ENCODE peak calls at places on chromosomes 5 and 9, in eight cellular contexts. One of them, this sample, is unnamed.

GRCh38 chr9:27712826-27713225 is 139.5 kb upstream of the C9orf72 start:
- DNase-seq in CD8-positive, alpha-beta T cell: no peak
- DNase-seq in esophagus muscularis mucosa: no peak
- DNase-seq in endothelial cell of umbilical vein: no peak
- DNase-seq in psoas muscle: no peak
- DNase-seq in epithelial cell of esophagus: no peak
- DNase-seq in mammary epithelial cell: no peak
- DNase-seq in A549: no peak
- DNase-seq in this sample: no peak

GRCh38 chr5:150059623-150060022 is 26.7 kb downstream of the CSF1R start:
- DNase-seq in endothelial cell of umbilical vein: no peak
- DNase-seq in epithelial cell of esophagus: no peak
- DNase-seq in esophagus muscularis mucosa: no peak
- DNase-seq in A549: no peak
- DNase-seq in psoas muscle: no peak
- DNase-seq in mammary epithelial cell: no peak
- DNase-seq in CD8-positive, alpha-beta T cell: no peak
- DNase-seq in this sample: no peak

GRCh38 chr5:7391688-7392400 is 4.1 kb upstream of the ADCY2 start:
- DNase-seq in CD8-positive, alpha-beta T cell: no peak
- DNase-seq in A549: no peak
- DNase-seq in psoas muscle: no peak
- DNase-seq in mammary epithelial cell: no peak
- DNase-seq in epithelial cell of esophagus: no peak
- DNase-seq in endothelial cell of umbilical vein: no peak
- DNase-seq in esophagus muscularis mucosa: peak
- DNase-seq in this sample: no peak

GRCh38 chr5:74085186-74085585 is 459.2 kb downstream of the ARHGEF28 start:
- DNase-seq in endothelial cell of umbilical vein: peak
- DNase-seq in epithelial cell of esophagus: no peak
- DNase-seq in psoas muscle: no peak
- DNase-seq in esophagus muscularis mucosa: peak
- DNase-seq in CD8-positive, alpha-beta T cell: no peak
- DNase-seq in A549: no peak
- DNase-seq in mammary epithelial cell: peak
- DNase-seq in this sample: no peak

GRCh38 chr9:32926901-32927300 is 74.5 kb downstream of the APTX start:
- DNase-seq in A549: no peak
- DNase-seq in epithelial cell of esophagus: no peak
- DNase-seq in endothelial cell of umbilical vein: peak
- DNase-seq in esophagus muscularis mucosa: no peak
- DNase-seq in mammary epithelial cell: no peak
- DNase-seq in CD8-positive, alpha-beta T cell: no peak
- DNase-seq in psoas muscle: no peak
- DNase-seq in this sample: peak

GRCh38 chr5:175797521-175798038 is 73.8 kb upstream of the CPLX2 start:
- DNase-seq in A549: peak
- DNase-seq in mammary epithelial cell: no peak
- DNase-seq in esophagus muscularis mucosa: no peak
- DNase-seq in endothelial cell of umbilical vein: no peak
- DNase-seq in CD8-positive, alpha-beta T cell: no peak
- DNase-seq in psoas muscle: no peak
- DNase-seq in epithelial cell of esophagus: no peak
- DNase-seq in this sample: no peak

GRCh38 chr5:1974501-1975405 is 92.0 kb upstream of the IRX4 start:
- DNase-seq in esophagus muscularis mucosa: peak
- DNase-seq in mammary epithelial cell: peak
- DNase-seq in A549: no peak
- DNase-seq in CD8-positive, alpha-beta T cell: no peak
- DNase-seq in epithelial cell of esophagus: peak
- DNase-seq in psoas muscle: no peak
- DNase-seq in endothelial cell of umbilical vein: no peak
- DNase-seq in this sample: no peak

GRCh38 chr9:92592537-92592936 is 56.7 kb upstream of the ECM2 start:
- DNase-seq in epithelial cell of esophagus: peak
- DNase-seq in endothelial cell of umbilical vein: no peak
- DNase-seq in A549: no peak
- DNase-seq in CD8-positive, alpha-beta T cell: no peak
- DNase-seq in mammary epithelial cell: peak
- DNase-seq in esophagus muscularis mucosa: no peak
- DNase-seq in psoas muscle: no peak
- DNase-seq in this sample: no peak

GRCh38 chr5:61228691-61229280 is 66.5 kb upstream of the SMIM15 start:
- DNase-seq in A549: no peak
- DNase-seq in mammary epithelial cell: peak
- DNase-seq in psoas muscle: no peak
- DNase-seq in epithelial cell of esophagus: peak
- DNase-seq in esophagus muscularis mucosa: no peak
- DNase-seq in CD8-positive, alpha-beta T cell: no peak
- DNase-seq in endothelial cell of umbilical vein: peak
- DNase-seq in this sample: peak

GRCh38 chr5:159894149-159894720 is 22.0 kb upstream of the ADRA1B start:
- DNase-seq in psoas muscle: no peak
- DNase-seq in esophagus muscularis mucosa: no peak
- DNase-seq in endothelial cell of umbilical vein: no peak
- DNase-seq in mammary epithelial cell: no peak
- DNase-seq in A549: no peak
- DNase-seq in CD8-positive, alpha-beta T cell: no peak
- DNase-seq in epithelial cell of esophagus: no peak
- DNase-seq in this sample: no peak

GRCh38 chr5:32315221-32316014 is 2.7 kb upstream of the MTMR12 start:
- DNase-seq in endothelial cell of umbilical vein: no peak
- DNase-seq in epithelial cell of esophagus: no peak
- DNase-seq in esophagus muscularis mucosa: peak
- DNase-seq in mammary epithelial cell: no peak
- DNase-seq in A549: no peak
- DNase-seq in psoas muscle: no peak
- DNase-seq in CD8-positive, alpha-beta T cell: no peak
- DNase-seq in this sample: no peak

GRCh38 chr5:74594172-74595040 is 46.1 kb downstream of the ENC1 start:
- DNase-seq in psoas muscle: no peak
- DNase-seq in esophagus muscularis mucosa: no peak
- DNase-seq in CD8-positive, alpha-beta T cell: no peak
- DNase-seq in mammary epithelial cell: no peak
- DNase-seq in epithelial cell of esophagus: no peak
- DNase-seq in A549: no peak
- DNase-seq in endothelial cell of umbilical vein: peak
- DNase-seq in this sample: peak

DNA sequence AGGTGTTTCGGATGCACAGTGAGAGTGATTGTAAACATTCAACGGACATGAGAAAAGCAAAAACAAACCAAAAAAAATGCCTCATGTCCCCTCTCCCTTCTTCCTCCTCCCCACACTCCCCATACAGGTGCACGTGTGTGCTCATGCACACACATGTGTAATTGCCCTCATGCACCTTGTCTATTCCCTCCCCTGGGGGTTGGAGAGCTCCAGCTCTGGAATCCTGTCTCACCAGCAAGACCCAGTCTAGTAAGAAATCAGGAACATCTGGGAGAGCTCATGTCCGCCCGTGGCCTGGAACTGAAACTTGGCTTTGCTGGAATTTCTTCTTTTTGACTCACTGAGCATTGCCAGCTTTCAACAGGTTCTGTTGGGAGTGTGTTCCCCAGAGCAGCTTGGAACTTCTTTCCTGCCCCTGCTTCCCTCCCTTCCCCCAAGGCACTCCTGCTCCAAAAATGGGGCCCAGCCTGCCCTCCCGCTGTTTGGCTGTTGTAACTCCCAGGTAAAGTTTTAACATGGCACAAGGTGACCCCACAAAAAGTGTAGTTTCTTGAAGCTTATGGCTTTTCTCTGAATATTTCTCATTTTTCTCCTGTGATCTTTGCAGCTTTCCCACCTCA is 190.1 kb downstream of the NR3C1 start:
- DNase-seq in mammary epithelial cell: no peak
- DNase-seq in esophagus muscularis mucosa: no peak
- DNase-seq in psoas muscle: no peak
- DNase-seq in A549: no peak
- DNase-seq in endothelial cell of umbilical vein: no peak
- DNase-seq in epithelial cell of esophagus: peak
- DNase-seq in CD8-positive, alpha-beta T cell: no peak
- DNase-seq in this sample: peak
- TF ChIP-seq CTCF in mammary epithelial cell: no peak
- TF ChIP-seq CTCF in esophagus muscularis mucosa: no peak
- TF ChIP-seq CTCF in psoas muscle: no peak
- TF ChIP-seq CTCF in A549: no peak
- TF ChIP-seq CTCF in endothelial cell of umbilical vein: no peak
- TF ChIP-seq CTCF in epithelial cell of esophagus: no peak
- TF ChIP-seq CTCF in CD8-positive, alpha-beta T cell: no peak
- TF ChIP-seq CTCF in this sample: no peak

GRCh38 chr5:140547508-140548299 is at the start of gene EIF4EBP3:
- DNase-seq in A549: peak
- DNase-seq in CD8-positive, alpha-beta T cell: peak
- DNase-seq in epithelial cell of esophagus: peak
- DNase-seq in esophagus muscularis mucosa: peak
- DNase-seq in psoas muscle: peak
- DNase-seq in endothelial cell of umbilical vein: peak
- DNase-seq in mammary epithelial cell: peak
- DNase-seq in this sample: peak

GRCh38 chr5:140550147-140551079 is 3.0 kb downstream of the EIF4EBP3 start:
- DNase-seq in psoas muscle: no peak
- DNase-seq in A549: no peak
- DNase-seq in CD8-positive, alpha-beta T cell: no peak
- DNase-seq in endothelial cell of umbilical vein: no peak
- DNase-seq in esophagus muscularis mucosa: no peak
- DNase-seq in mammary epithelial cell: no peak
- DNase-seq in epithelial cell of esophagus: no peak
- DNase-seq in this sample: no peak

GRCh38 chr5:140549237-140550144 is 2.0 kb downstream of the EIF4EBP3 start:
- DNase-seq in epithelial cell of esophagus: peak
- DNase-seq in endothelial cell of umbilical vein: peak
- DNase-seq in A549: no peak
- DNase-seq in mammary epithelial cell: no peak
- DNase-seq in esophagus muscularis mucosa: peak
- DNase-seq in psoas muscle: peak
- DNase-seq in CD8-positive, alpha-beta T cell: no peak
- DNase-seq in this sample: peak

GRCh38 chr5:140548300-140548688 is 832 bp downstream of the EIF4EBP3 start:
- DNase-seq in mammary epithelial cell: no peak
- DNase-seq in A549: no peak
- DNase-seq in CD8-positive, alpha-beta T cell: no peak
- DNase-seq in psoas muscle: no peak
- DNase-seq in endothelial cell of umbilical vein: no peak
- DNase-seq in epithelial cell of esophagus: no peak
- DNase-seq in esophagus muscularis mucosa: no peak
- DNase-seq in this sample: no peak

GRCh38 chr5:140548791-140549190 is 1.3 kb downstream of the EIF4EBP3 start:
- DNase-seq in epithelial cell of esophagus: no peak
- DNase-seq in CD8-positive, alpha-beta T cell: no peak
- DNase-seq in esophagus muscularis mucosa: peak
- DNase-seq in psoas muscle: no peak
- DNase-seq in endothelial cell of umbilical vein: no peak
- DNase-seq in A549: no peak
- DNase-seq in mammary epithelial cell: no peak
- DNase-seq in this sample: no peak
- H3K4me3 ChIP-seq in epithelial cell of esophagus: no peak
- H3K4me3 ChIP-seq in CD8-positive, alpha-beta T cell: no peak
- H3K4me3 ChIP-seq in esophagus muscularis mucosa: peak
- H3K4me3 ChIP-seq in psoas muscle: peak
- H3K4me3 ChIP-seq in endothelial cell of umbilical vein: no peak
- H3K4me3 ChIP-seq in A549: no peak
- H3K4me3 ChIP-seq in mammary epithelial cell: no peak
- H3K4me3 ChIP-seq in this sample: no peak

GRCh38 chr5:172858990-172859811 is 25.1 kb downstream of the ERGIC1 start:
- DNase-seq in CD8-positive, alpha-beta T cell: no peak
- DNase-seq in psoas muscle: peak
- DNase-seq in endothelial cell of umbilical vein: peak
- DNase-seq in esophagus muscularis mucosa: no peak
- DNase-seq in epithelial cell of esophagus: no peak
- DNase-seq in mammary epithelial cell: no peak
- DNase-seq in A549: peak
- DNase-seq in this sample: peak
- TF ChIP-seq CTCF in CD8-positive, alpha-beta T cell: no peak
- TF ChIP-seq CTCF in psoas muscle: no peak
- TF ChIP-seq CTCF in endothelial cell of umbilical vein: no peak
- TF ChIP-seq CTCF in esophagus muscularis mucosa: no peak
- TF ChIP-seq CTCF in epithelial cell of esophagus: no peak
- TF ChIP-seq CTCF in mammary epithelial cell: no peak
- TF ChIP-seq CTCF in A549: no peak
- TF ChIP-seq CTCF in this sample: no peak

GRCh38 chr9:76591256-76591950 is 132.4 kb downstream of the GCNT1 start:
- DNase-seq in psoas muscle: no peak
- DNase-seq in CD8-positive, alpha-beta T cell: no peak
- DNase-seq in A549: no peak
- DNase-seq in esophagus muscularis mucosa: no peak
- DNase-seq in endothelial cell of umbilical vein: no peak
- DNase-seq in epithelial cell of esophagus: no peak
- DNase-seq in mammary epithelial cell: no peak
- DNase-seq in this sample: peak

GRCh38 chr9:76595645-76596044 is 136.7 kb downstream of the GCNT1 start:
- DNase-seq in psoas muscle: no peak
- DNase-seq in epithelial cell of esophagus: no peak
- DNase-seq in CD8-positive, alpha-beta T cell: no peak
- DNase-seq in esophagus muscularis mucosa: no peak
- DNase-seq in endothelial cell of umbilical vein: no peak
- DNase-seq in A549: no peak
- DNase-seq in mammary epithelial cell: no peak
- DNase-seq in this sample: peak

GRCh38 chr9:76594764-76595410 is 135.9 kb downstream of the GCNT1 start:
- DNase-seq in CD8-positive, alpha-beta T cell: no peak
- DNase-seq in A549: no peak
- DNase-seq in epithelial cell of esophagus: no peak
- DNase-seq in mammary epithelial cell: no peak
- DNase-seq in psoas muscle: no peak
- DNase-seq in esophagus muscularis mucosa: no peak
- DNase-seq in endothelial cell of umbilical vein: no peak
- DNase-seq in this sample: no peak

GRCh38 chr9:76593011-76593347 is 134.0 kb downstream of the GCNT1 start:
- DNase-seq in mammary epithelial cell: no peak
- DNase-seq in A549: no peak
- DNase-seq in endothelial cell of umbilical vein: no peak
- DNase-seq in CD8-positive, alpha-beta T cell: no peak
- DNase-seq in epithelial cell of esophagus: no peak
- DNase-seq in psoas muscle: no peak
- DNase-seq in esophagus muscularis mucosa: no peak
- DNase-seq in this sample: no peak

DNA sequence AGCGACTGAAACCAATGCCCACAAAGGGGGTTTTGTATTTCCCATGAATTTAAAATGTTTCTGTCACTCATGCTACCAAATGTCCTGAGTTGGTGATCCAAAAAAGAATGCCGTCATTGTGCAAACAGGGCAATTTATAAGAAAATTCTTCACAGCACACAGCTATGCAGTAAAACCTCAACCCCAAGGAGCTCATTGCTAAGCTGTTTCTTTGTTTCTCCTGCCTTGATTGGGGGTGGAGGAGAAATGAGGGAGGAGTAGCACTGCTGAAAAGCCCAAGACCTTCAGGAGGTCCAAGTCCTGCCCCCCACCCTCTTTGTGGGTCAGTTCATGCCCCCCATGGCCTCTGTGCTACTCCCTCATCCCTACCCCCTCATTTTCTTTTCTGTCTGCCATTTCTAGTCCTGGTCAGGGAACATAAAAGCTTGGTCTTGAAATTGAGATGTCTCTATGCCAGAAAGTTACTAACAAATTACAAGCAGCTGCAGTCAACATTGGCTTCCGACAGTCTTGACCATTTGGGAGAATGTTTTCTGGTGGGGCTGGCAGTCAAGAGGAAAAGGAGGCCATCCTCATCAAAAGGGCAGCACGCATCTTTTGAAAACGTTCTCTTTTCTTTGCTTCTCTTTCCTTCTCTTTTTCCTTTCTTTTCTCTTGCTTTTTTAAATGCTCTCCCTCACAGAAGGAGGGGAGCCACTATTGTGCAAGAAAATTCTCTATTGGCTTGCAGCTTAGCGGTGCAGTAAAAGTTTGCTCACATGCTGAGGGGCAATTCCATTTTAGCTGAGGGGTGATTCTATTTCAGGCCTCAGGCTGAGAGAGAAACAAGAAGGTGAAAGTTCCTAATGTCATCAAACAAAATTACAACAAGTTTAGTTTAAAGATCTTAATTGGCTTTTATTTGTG is 133.4 kb downstream of the GCNT1 start:
- DNase-seq in endothelial cell of umbilical vein: no peak
- DNase-seq in A549: no peak
- DNase-seq in psoas muscle: no peak
- DNase-seq in esophagus muscularis mucosa: no peak
- DNase-seq in mammary epithelial cell: no peak
- DNase-seq in epithelial cell of esophagus: no peak
- DNase-seq in CD8-positive, alpha-beta T cell: no peak
- DNase-seq in this sample: no peak
- H3K4me3 ChIP-seq in endothelial cell of umbilical vein: no peak
- H3K4me3 ChIP-seq in A549: no peak
- H3K4me3 ChIP-seq in psoas muscle: no peak
- H3K4me3 ChIP-seq in esophagus muscularis mucosa: no peak
- H3K4me3 ChIP-seq in mammary epithelial cell: no peak
- H3K4me3 ChIP-seq in epithelial cell of esophagus: no peak
- H3K4me3 ChIP-seq in CD8-positive, alpha-beta T cell: no peak
- H3K4me3 ChIP-seq in this sample: no peak